ENCODE peak calls at places on chromosomes 4 and X, in eight cellular contexts. C, A, V, G, S, H, K and P are unnamed samples.
A peak's percentile ranks its signal among the peaks of the same experiment; 100 is the strongest.

GRCh38 chr4:121156822-121157769 is 7.0 kb downstream of the TNIP3 start:
- DNase-seq in G (no peak), S (no peak), A (peak; percentile 39), K (peak; percentile 39), V (peak; percentile 56), C (peak; percentile 22), H (peak; percentile 32), P (no peak)

GRCh38 chr4:70895846-70896435 is 6.2 kb upstream of the MOB1B start:
- DNase-seq in A (no peak), V (no peak), S (no peak), K (no peak), C (no peak), H (no peak), G (no peak), P (no peak)

GRCh38 chr4:114780205-114780604 is 181.6 kb downstream of the UGT8 start:
- DNase-seq in V (no peak), S (no peak), K (peak; percentile 1), A (no peak), C (no peak), G (no peak), H (no peak), P (no peak)

GRCh38 chr4:152009046-152009445 is 248.2 kb upstream of the GATB start:
- DNase-seq in S (no peak), G (no peak), V (no peak), C (no peak), A (no peak), H (no peak), K (no peak), P (no peak)

GRCh38 chr4:3341760-3342159 is 48.9 kb downstream of the RGS12 start:
- DNase-seq in V (no peak), C (no peak), H (no peak), K (no peak), A (no peak), S (no peak), G (peak; percentile 2), P (no peak)

GRCh38 chr4:137623013-137623412 is 90.7 kb upstream of the PCDH18 start:
- DNase-seq in V (no peak), H (no peak), G (no peak), A (no peak), K (no peak), S (no peak), C (no peak), P (no peak)

GRCh38 chrX:45295587-45295986 is 94.9 kb upstream of the DIPK2B start:
- DNase-seq in K (no peak), H (no peak), C (no peak), V (no peak), A (peak; percentile 35), G (no peak), S (no peak), P (no peak)

GRCh38 chr4:82785248-82786003 is 13.2 kb downstream of the SCD5 start:
- DNase-seq in V (no peak), C (peak; percentile 48), K (no peak), S (no peak), A (no peak), G (peak; percentile 22), H (no peak), P (no peak)

GRCh38 chr4:95732061-95732460 is 107.8 kb upstream of the PDHA2 start:
- DNase-seq in H (no peak), C (peak; percentile 26), K (peak; percentile 44), G (no peak), V (no peak), S (no peak), A (no peak), P (no peak)

GRCh38 chrX:120604359-120604782 is 470 bp downstream of the MCTS1 start:
- DNase-seq in S (no peak), C (peak; percentile 37), H (no peak), G (peak; percentile 47), A (peak; percentile 19), V (no peak), K (peak; percentile 55), P (no peak)

GRCh38 chr4:80136238-80136637 is 61.1 kb upstream of the PRDM8 start:
- DNase-seq in H (no peak), V (no peak), A (no peak), K (no peak), S (no peak), C (no peak), G (no peak), P (no peak)

GRCh38 chrX:101485212-101486064 is at the start of gene ARMCX4:
- DNase-seq in V (no peak), G (no peak), K (peak; percentile 87), C (no peak), S (peak; percentile 13), H (peak; percentile 85), A (peak; percentile 18), P (no peak)

GRCh38 chrX:116436358-116436816 is at the start of gene SLC6A14:
- DNase-seq in H (no peak), K (no peak), G (no peak), C (no peak), A (peak; percentile 16), S (no peak), V (no peak), P (no peak)

GRCh38 chrX:50200907-50201306 is at the start of gene AKAP4:
- DNase-seq in H (no peak), S (no peak), A (no peak), G (no peak), K (no peak), C (no peak), V (no peak), P (no peak)

GRCh38 chr4:68271851-68272756 is 26.6 kb upstream of the TMPRSS11B start:
- DNase-seq in A (no peak), S (no peak), K (peak; percentile 46), V (no peak), C (peak; percentile 24), H (no peak), G (peak; percentile 26), P (no peak)

GRCh38 chrX:68830486-68831404 is 1.9 kb downstream of the EFNB1 start:
- DNase-seq in H (no peak), V (no peak), G (no peak), A (no peak), K (peak; percentile 44), S (no peak), C (no peak), P (no peak)

GRCh38 chrX:15529165-15529564 is 28.6 kb downstream of the BMX start:
- DNase-seq in H (no peak), C (no peak), S (no peak), G (no peak), A (no peak), K (no peak), V (no peak), P (no peak)

GRCh38 chrX:15525664-15526416 is 25.2 kb downstream of the BMX start:
- DNase-seq in H (no peak), G (no peak), A (no peak), V (no peak), S (no peak), K (no peak), C (no peak), P (no peak)

GRCh38 chrX:15524417-15524816 is 23.8 kb downstream of the BMX start:
- DNase-seq in K (no peak), S (no peak), G (no peak), C (no peak), V (no peak), A (no peak), H (no peak), P (no peak)

GRCh38 chrX:15530318-15530717 is 29.7 kb downstream of the BMX start:
- DNase-seq in A (no peak), G (peak; percentile 70), C (no peak), K (no peak), S (no peak), H (no peak), V (no peak), P (no peak)
- TF ChIP-seq EP300 in A (no peak), G (no peak), C (no peak), K (no peak), S (no peak), H (no peak), V (no peak), P (no peak)

GRCh38 chr4:125321709-125322362 is 7.1 kb downstream of the FAT4 start:
- DNase-seq in A (no peak), C (no peak), S (no peak), H (no peak), G (no peak), V (no peak), K (no peak), P (no peak)
- H3K4me3 ChIP-seq in A (peak overlapping the region; percentile 0), C (no peak overlapping the region), S (no peak overlapping the region), H (no peak overlapping the region), G (no peak overlapping the region), V (peak overlapping the region; percentile 24), K (peak overlapping the region; percentile 33), P (peak overlapping the region; percentile 32)

GRCh38 chr4:41154814-41155177 is 59.5 kb downstream of the APBB2 start:
- DNase-seq in H (no peak), A (no peak), S (no peak), V (no peak), C (no peak), G (no peak), K (no peak), P (peak; percentile 34)
- TF ChIP-seq EP300 in H (no peak), A (no peak), S (no peak), V (no peak), C (no peak), G (no peak), K (no peak), P (no peak)

GRCh38 chr4:795726-796119 is 30.2 kb downstream of the CPLX1 start:
- DNase-seq in A (no peak), G (no peak), C (no peak), S (no peak), V (no peak), K (no peak), H (no peak), P (no peak)

GRCh38 chr4:796206-796605 is 29.7 kb downstream of the CPLX1 start:
- DNase-seq in H (no peak), C (no peak), S (no peak), G (no peak), V (no peak), K (no peak), A (no peak), P (no peak)

GRCh38 chr4:793941-794621 is 31.8 kb downstream of the CPLX1 start:
- DNase-seq in K (no peak), G (no peak), H (no peak), V (no peak), S (peak; percentile 10), C (no peak), A (no peak), P (no peak)

GRCh38 chr4:793109-793861 is 32.6 kb downstream of the CPLX1 start:
- DNase-seq in A (no peak), H (no peak), V (no peak), K (no peak), C (no peak), S (peak; percentile 5), G (no peak), P (no peak)

DNA sequence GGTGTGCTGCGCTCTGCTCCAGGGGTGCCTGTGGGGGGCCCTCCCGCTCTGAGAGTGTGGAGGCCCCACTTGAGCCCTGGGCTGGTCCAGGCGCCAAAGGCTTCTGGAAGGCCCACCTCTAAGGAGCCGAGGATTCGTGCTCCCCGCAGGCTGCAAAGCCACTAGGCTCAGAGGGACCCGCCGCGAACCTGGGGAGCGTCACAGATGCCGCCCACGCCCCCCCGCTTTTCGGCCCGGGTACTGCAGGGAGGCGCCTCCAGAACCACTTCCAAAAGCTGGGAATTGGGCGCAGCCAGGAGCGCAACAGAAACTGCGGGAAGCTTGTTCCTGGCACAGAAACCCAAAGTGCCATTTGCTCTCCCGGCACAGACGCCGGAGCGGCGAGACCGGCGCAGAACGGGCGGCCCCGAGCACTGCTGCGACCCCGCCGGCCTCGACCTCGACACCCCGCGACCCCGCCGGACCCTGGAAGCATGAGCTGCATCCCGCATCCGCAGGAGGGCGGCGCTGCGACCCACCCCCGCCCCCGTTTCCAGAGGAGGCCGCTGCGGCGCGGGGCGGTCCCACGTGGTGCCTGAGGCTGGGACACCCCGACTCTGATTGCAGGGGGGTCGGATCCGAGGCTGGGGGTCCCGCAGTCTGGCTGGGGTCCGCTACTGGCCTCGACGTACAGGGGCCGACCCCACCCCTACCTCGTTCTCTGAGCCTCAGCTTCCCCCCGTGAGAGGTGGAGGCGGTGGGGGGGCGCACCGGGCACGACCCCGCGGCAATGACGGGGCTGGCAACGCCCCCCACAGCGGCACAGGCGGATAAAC is 30.8 kb downstream of the CPLX1 start:
- DNase-seq in G (no peak), V (no peak), H (no peak), A (no peak), S (peak; percentile 6), C (no peak), K (no peak), P (no peak)
- H3K4me3 ChIP-seq in G (no peak overlapping the region), V (peak overlapping the region; percentile 48), H (no peak overlapping the region), A (peak overlapping the region; percentile 42), S (no peak overlapping the region), C (no peak overlapping the region), K (no peak overlapping the region), P (peak overlapping the region; percentile 39)